ENCODE peak calls at places on chromosomes 7 and 10, in seven cellular contexts. A is heart left ventricle; R is A549; U is fibroblast of pulmonary artery; Q is CD8-positive, alpha-beta memory T cell; Z is gastrocnemius medialis; X is Karpas-422. M is an unnamed sample.

GRCh38 chr10:24000271-24000813 is 208.6 kb upstream of the KIAA1217 start:
- DNase-seq in X (no peak), R (no peak), A (no peak), Q (no peak), Z (no peak), U (no peak), M (no peak)

GRCh38 chr7:31487476-31487875 is 26.4 kb upstream of the ITPRID1 start:
- DNase-seq in Z (no peak), X (no peak), Q (no peak), U (no peak), A (no peak), R (no peak), M (no peak)

GRCh38 chr10:14468022-14468421 is 137.3 kb upstream of the FRMD4A start:
- DNase-seq in R (no peak), X (no peak), Z (no peak), Q (no peak), A (no peak), U (no peak), M (no peak)

GRCh38 chr7:157153260-157153659 is 14.5 kb downstream of the UBE3C start:
- DNase-seq in X (no peak), R (no peak), A (no peak), U (no peak), Q (no peak), Z (no peak), M (no peak)

GRCh38 chr7:94052398-94053180 is 48.4 kb upstream of the BET1 start:
- DNase-seq in R (no peak), Z (no peak), A (no peak), U (no peak), Q (no peak), X (no peak), M (peak)

GRCh38 chr10:48289652-48290238 is 15.2 kb upstream of the FRMPD2 start:
- DNase-seq in Z (no peak), X (peak), R (peak), Q (no peak), U (peak), A (peak), M (peak)

GRCh38 chr7:701086-701671 is 25.3 kb upstream of the DNAAF5 start:
- DNase-seq in A (no peak), R (no peak), Z (no peak), U (no peak), Q (no peak), X (no peak), M (no peak)

GRCh38 chr10:132185601-132186487 is 904 bp upstream of the DPYSL4 start:
- DNase-seq in R (no peak), Q (peak), Z (no peak), A (no peak), U (peak), X (no peak), M (no peak)

GRCh38 chr7:122984021-122984420 is 11.5 kb downstream of the TAS2R16 start:
- DNase-seq in X (no peak), U (no peak), A (no peak), R (no peak), Z (no peak), Q (no peak), M (no peak)

GRCh38 chr7:129853661-129854268 is 99.0 kb downstream of the UBE2H start:
- DNase-seq in Q (no peak), A (no peak), X (no peak), R (no peak), U (peak), Z (no peak), M (no peak)

GRCh38 chr7:92631830-92632487 is 41.8 kb upstream of the FAM133B start:
- DNase-seq in A (no peak), Z (no peak), Q (no peak), R (no peak), U (no peak), X (no peak), M (peak)
- H3K4me3 ChIP-seq in A (no peak), Z (no peak), Q (no peak), R (no peak), U (no peak), X (no peak), M (no peak)

GRCh38 chr7:142228681-142229080 is 29.2 kb downstream of the PRSS58 start:
- DNase-seq in Q (no peak), U (no peak), A (no peak), X (no peak), Z (no peak), R (no peak), M (no peak)

GRCh38 chr7:142231716-142232115 is 26.1 kb downstream of the PRSS58 start:
- DNase-seq in U (no peak), R (peak), X (peak), Z (no peak), Q (no peak), A (no peak), M (peak)
- H3K4me3 ChIP-seq in U (no peak), R (no peak), X (no peak), Z (no peak), Q (no peak), A (no peak), M (no peak)

DNA sequence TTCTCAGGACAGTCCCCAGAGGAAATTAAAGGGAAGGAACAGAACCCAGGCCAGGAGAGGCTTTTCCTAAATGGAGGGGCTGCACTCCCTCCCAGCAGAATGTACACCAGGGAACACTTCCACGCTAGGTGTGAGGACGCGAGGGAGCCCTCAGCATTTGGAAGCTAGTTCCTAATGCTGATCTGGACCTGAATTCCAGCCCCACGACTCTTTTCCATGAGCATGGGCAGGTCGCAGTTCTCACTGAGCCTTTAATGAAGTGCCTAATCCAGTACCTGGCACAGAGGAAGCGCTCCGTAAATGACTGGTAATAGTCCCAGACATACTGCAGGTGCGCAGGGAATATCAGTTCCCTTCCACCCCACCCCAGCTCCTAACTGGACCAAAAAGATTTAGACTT is 1.1 kb downstream of the ALOX5 start:
- DNase-seq in R (no peak), Q (no peak), Z (no peak), X (peak), U (no peak), A (no peak), M (no peak)
- H3K4me3 ChIP-seq in R (no peak), Q (no peak), Z (no peak), X (peak), U (no peak), A (peak), M (peak)

DNA sequence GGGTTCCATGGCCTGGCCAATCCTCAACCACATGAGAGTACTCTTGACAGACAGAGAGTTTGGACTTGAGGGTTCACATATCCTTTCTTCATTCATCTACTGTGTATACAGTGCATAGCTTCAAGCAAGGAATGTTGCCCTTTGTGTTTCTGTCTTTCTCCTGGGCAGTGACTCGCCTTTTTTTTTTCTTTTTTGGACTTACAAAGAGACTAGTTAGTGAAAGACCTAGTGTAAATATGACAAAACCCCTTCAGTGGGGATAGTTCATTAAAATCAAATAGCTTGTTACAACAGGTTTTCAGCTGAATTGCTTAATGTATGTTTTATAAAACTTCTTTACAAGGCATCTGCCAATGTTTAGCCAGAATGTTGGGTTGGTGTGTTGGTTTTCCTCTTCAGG is 290.2 kb downstream of the FGFR2 start:
- DNase-seq in Z (no peak), A (no peak), X (no peak), U (no peak), R (no peak), Q (no peak), M (no peak)
- H3K4me3 ChIP-seq in Z (no peak), A (no peak), X (no peak), U (no peak), R (no peak), Q (no peak), M (no peak)

DNA sequence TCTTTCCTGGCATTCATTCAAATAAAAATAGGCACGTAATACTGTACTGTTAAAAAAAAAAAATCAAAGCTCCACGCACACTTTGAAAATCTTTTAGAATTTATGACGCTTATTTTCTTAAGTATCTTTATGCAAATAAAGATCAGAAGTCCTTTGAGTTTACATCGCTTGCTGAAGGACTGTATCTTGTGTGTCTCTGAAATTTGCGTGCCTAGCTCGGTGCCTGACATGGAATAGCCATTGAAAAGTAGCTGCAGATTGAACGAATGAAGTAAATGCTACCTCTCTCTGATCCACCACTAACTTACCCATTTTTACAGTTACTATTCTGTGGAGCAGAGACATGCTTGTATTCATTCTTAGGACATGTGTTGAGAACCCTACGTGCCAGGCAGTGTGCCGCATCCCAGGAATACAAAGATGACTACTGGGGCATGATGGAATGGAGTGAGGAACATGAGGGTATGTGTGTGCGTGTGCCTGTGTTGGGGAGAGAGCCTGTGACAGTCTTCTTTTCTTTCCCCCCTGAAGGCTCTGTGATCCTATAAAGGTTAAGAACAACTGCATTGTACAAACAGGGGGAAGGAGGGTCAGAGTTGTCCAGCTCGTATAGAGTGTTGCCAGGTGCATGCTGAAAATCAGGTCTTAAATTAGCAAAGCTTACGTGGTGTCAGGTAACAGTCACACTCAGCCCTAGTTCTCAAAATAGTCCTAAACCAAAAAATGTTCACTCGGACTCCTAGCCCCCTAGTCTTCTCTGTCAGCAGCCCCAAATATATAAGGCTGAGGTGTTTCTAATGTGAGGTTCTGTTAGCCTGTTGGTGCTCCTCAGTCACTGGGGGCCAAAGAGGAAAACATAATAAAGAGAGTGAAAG is 161.8 kb downstream of the CELF2 start:
- DNase-seq in U (no peak), A (no peak), Z (no peak), X (no peak), R (no peak), Q (no peak), M (peak)
- H3K4me3 ChIP-seq in U (no peak), A (no peak), Z (no peak), X (no peak), R (no peak), Q (peak), M (peak)

GRCh38 chr7:55054758-55055157 is 35.9 kb downstream of the EGFR start:
- DNase-seq in A (no peak), X (no peak), U (no peak), Q (no peak), Z (no peak), R (no peak), M (no peak)

GRCh38 chr7:55056068-55056467 is 37.3 kb downstream of the EGFR start:
- DNase-seq in Z (no peak), X (no peak), U (no peak), Q (no peak), R (no peak), A (no peak), M (no peak)

GRCh38 chr7:55056577-55057480 is 38.0 kb downstream of the EGFR start:
- DNase-seq in Z (no peak), A (no peak), R (peak), Q (no peak), U (no peak), X (no peak), M (no peak)

GRCh38 chr7:55054252-55054651 is 35.4 kb downstream of the EGFR start:
- DNase-seq in X (no peak), Z (no peak), Q (no peak), U (no peak), A (no peak), R (no peak), M (no peak)

DNA sequence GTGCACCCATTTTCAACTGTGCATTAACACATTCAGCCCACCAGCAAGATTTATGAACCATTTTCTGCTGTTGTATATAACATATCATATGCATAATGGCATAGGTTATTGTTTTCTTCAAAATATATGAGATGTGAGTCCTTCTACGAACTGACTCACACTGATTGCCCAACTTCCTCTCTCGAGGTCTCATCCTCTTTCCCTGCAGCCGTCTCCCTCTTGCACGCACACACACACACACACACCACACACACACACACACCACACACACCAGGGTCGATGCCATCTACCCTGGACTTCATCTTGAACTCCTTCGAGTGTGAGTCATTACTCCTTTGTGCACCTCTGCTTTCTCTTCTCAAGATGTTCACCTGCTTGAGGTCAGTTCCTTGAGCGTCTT is 36.7 kb downstream of the EGFR start:
- DNase-seq in Z (no peak), Q (no peak), A (no peak), U (peak), R (no peak), X (no peak), M (no peak)
- H3K4me3 ChIP-seq in Z (no peak), Q (no peak), A (no peak), U (no peak), R (peak), X (no peak), M (no peak)

DNA sequence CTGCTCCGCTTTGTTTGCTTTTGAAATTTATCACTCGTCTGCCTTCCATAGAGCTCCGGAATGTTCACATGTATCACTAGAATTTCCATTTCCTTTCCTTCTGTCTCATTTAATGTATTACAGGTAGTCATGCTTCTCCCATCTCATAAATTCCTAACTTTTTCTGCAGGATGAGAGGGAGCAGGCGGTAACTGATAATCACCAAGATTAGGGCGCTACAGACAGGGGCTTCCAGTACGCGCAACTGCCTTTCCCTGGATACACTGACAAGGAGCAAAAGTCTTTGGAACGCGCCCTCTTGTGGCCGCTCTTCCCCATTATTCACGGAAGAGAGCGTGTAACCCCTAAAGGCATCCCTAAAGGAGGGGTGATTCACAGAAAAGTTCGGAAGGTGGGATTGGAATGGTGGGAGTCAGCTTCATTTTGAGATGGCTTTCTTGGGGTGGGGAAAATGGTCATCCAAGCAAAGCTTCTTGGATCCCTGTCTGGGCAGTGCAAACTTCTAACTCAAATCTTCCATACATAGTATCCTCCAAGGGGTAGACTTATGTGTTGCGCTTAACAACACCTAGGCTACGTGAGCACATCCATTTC is 6.5 kb downstream of the INHBA start:
- DNase-seq in X (peak), Q (no peak), R (peak), A (peak), U (peak), Z (peak), M (peak)
- H3K4me3 ChIP-seq in X (no peak), Q (no peak), R (no peak), A (peak), U (peak), Z (peak), M (no peak)

GRCh38 chr7:105678811-105679495 is 97.7 kb upstream of the EFCAB10 start:
- DNase-seq in Z (peak), U (peak), A (peak), R (no peak), Q (no peak), X (peak), M (peak)
- H3K4me3 ChIP-seq in Z (peak), U (peak), A (peak), R (no peak), Q (peak), X (peak), M (peak)

DNA sequence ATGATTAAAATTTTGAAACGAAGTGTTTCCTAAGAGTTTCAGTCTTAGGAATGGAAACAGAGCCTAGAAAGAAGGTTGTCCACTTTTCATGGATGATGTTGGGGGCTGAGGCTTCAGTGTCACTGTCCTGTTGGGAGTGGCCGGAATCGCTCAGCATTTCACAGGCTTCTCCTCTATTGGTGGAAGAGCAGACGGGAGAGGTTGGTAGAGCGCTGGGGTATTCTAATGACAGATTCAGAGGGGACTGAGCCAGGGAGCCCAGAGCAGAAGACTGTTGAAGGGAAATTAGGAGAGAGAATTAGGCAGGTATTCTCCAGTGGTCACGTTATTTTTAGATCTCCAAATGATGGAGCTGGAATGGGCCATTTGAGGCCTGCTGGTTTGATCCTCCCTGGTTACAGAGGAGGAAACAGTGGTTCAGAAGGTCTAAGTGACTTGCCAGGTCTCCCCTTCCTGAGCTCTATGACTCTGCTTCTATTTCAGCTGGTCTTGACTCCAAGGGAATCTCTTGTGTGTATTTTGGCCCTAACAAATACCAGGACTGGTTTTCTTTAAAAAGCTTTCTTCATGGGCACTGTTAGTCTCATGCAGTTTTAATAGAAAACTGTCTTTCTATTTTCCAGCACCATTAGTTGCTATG is 35.7 kb upstream of the EEPD1 start:
- DNase-seq in X (no peak), Z (no peak), U (no peak), R (no peak), Q (no peak), A (no peak), M (no peak)
- H3K4me3 ChIP-seq in X (no peak), Z (no peak), U (no peak), R (no peak), Q (no peak), A (no peak), M (no peak)

GRCh38 chr10:15719899-15720634 is at the start of gene ITGA8:
- DNase-seq in X (no peak), R (peak), A (no peak), Z (no peak), Q (no peak), U (no peak), M (peak)
- H3K4me3 ChIP-seq in X (no peak), R (peak), A (peak), Z (peak), Q (no peak), U (no peak), M (no peak)